ENCODE peak calls at places on chromosomes 7 and 10, in four cellular contexts. A, Y, G and J are unnamed samples.

GRCh38 chr7:44263342-44264082 is 61.9 kb downstream of the CAMK2B start:
- DNase-seq in A (no peak), Y (no peak), G (no peak), J (no peak)

GRCh38 chr7:155222578-155222977 is 75.1 kb upstream of the INSIG1 start:
- DNase-seq in A (no peak), Y (no peak), G (no peak), J (no peak)

GRCh38 chr7:151351967-151352366 is 10.4 kb downstream of the NUB1 start:
- DNase-seq in A (no peak), Y (peak; percentile 63), G (no peak), J (no peak)

GRCh38 chr7:137245890-137246289 is 97.6 kb downstream of the PTN start:
- DNase-seq in A (no peak), Y (no peak), G (no peak), J (no peak)

GRCh38 chr10:62083868-62084267 is 182.4 kb downstream of the ARID5B start:
- DNase-seq in A (peak; percentile 34), Y (no peak), G (peak; percentile 55), J (no peak)

GRCh38 chr10:43402176-43402575 is 6.8 kb downstream of the HNRNPF start:
- DNase-seq in A (no peak), Y (no peak), G (no peak), J (no peak)

GRCh38 chr10:68185085-68185484 is 46.8 kb downstream of the ATOH7 start:
- DNase-seq in A (no peak), Y (no peak), G (no peak), J (no peak)

GRCh38 chr7:9201928-9202327 is 768.5 kb downstream of the NXPH1 start:
- DNase-seq in A (no peak), Y (no peak), G (no peak), J (no peak)

GRCh38 chr10:113099431-113100298 is 149.6 kb downstream of the TCF7L2 start:
- DNase-seq in A (peak; percentile 81), Y (peak; percentile 69), G (no peak), J (no peak)

GRCh38 chr7:84666668-84667067 is 472.1 kb upstream of the SEMA3A start:
- DNase-seq in A (no peak), Y (no peak), G (no peak), J (no peak)